ENCODE peak calls at places on chromosomes 16 and 17, in eight cellular contexts. W, I, T, D, F, Y, V and E are unnamed samples. For H3K36me3, the result is how much of the 10 kb centered on the place peaks cover.

GRCh38 chr17:4090898-4091297 is 51.9 kb downstream of the ZZEF1 start:
- DNase-seq in Y (no peak), W (peak), T (no peak), D (no peak), I (no peak), V (no peak), F (no peak), E (no peak)

GRCh38 chr17:65027305-65027704 is 29.2 kb downstream of the GNA13 start:
- DNase-seq in Y (no peak), T (peak), V (no peak), D (peak), F (peak), I (no peak), W (peak), E (peak)

GRCh38 chr17:72642720-72643119 is 449.8 kb downstream of the SLC39A11 start:
- DNase-seq in V (no peak), F (no peak), I (no peak), W (no peak), D (no peak), T (no peak), Y (no peak), E (no peak)

GRCh38 chr17:34647511-34647910 is 68.1 kb downstream of the TMEM132E start:
- DNase-seq in W (no peak), D (no peak), T (no peak), I (no peak), Y (no peak), V (no peak), F (no peak), E (no peak)

GRCh38 chr17:48612854-48613691 is 2.0 kb downstream of the HOXB8 start:
- DNase-seq in I (peak), D (no peak), V (no peak), F (peak), T (peak), Y (peak), W (peak), E (peak)

GRCh38 chr17:72995008-72995656 is 97.4 kb downstream of the SLC39A11 start:
- DNase-seq in W (no peak), V (no peak), F (no peak), T (no peak), D (no peak), I (no peak), Y (no peak), E (no peak)

GRCh38 chr16:26664086-26664485 is 402.6 kb upstream of the C16orf82 start:
- DNase-seq in V (no peak), T (no peak), F (no peak), Y (no peak), W (no peak), D (no peak), I (no peak), E (no peak)

GRCh38 chr17:8412089-8412488 is 14.5 kb upstream of the RNF222 start:
- DNase-seq in W (no peak), I (no peak), F (no peak), T (no peak), Y (no peak), V (no peak), D (no peak), E (no peak)

GRCh38 chr16:78122774-78123315 is 23.4 kb downstream of the WWOX start:
- DNase-seq in F (no peak), I (no peak), W (peak), D (peak), V (no peak), Y (no peak), T (no peak), E (peak)

GRCh38 chr17:56819431-56820145 is 14.1 kb downstream of the C17orf67 start:
- DNase-seq in T (peak), F (peak), W (peak), V (peak), D (peak), Y (no peak), I (no peak), E (peak)

GRCh38 chr16:57564571-57565270 is 22.3 kb downstream of the ADGRG5 start:
- DNase-seq in I (no peak), Y (no peak), T (no peak), V (no peak), F (no peak), W (peak), D (peak), E (no peak)

GRCh38 chr16:5412721-5413120 is 315.1 kb upstream of the EEF2KMT start:
- DNase-seq in I (peak), F (no peak), Y (no peak), V (no peak), W (no peak), T (no peak), D (no peak), E (peak)

GRCh38 chr16:27428035-27428785 is 26.2 kb downstream of the IL21R start:
- DNase-seq in I (no peak), F (no peak), W (no peak), D (no peak), V (no peak), Y (no peak), T (no peak), E (peak)

GRCh38 chr17:65530158-65530984 is 31.1 kb downstream of the AXIN2 start:
- DNase-seq in W (no peak), Y (no peak), T (no peak), I (no peak), D (no peak), F (no peak), V (no peak), E (peak)

GRCh38 chr17:38544839-38545209 is 60.9 kb downstream of the SRCIN1 start:
- DNase-seq in F (no peak), Y (no peak), W (no peak), I (no peak), V (no peak), T (no peak), D (no peak), E (peak)

GRCh38 chr17:82495844-82496528 is 23.5 kb upstream of the FOXK2 start:
- DNase-seq in I (no peak), F (no peak), T (no peak), D (peak), W (no peak), V (no peak), Y (peak), E (peak)

GRCh38 chr17:27810211-27810901 is 10.0 kb upstream of the NOS2 start:
- DNase-seq in Y (no peak), T (no peak), W (no peak), F (no peak), V (no peak), D (no peak), I (no peak), E (no peak)

GRCh38 chr17:9116861-9117568 is 95.7 kb downstream of the NTN1 start:
- DNase-seq in V (no peak), D (no peak), T (no peak), I (no peak), Y (no peak), F (no peak), W (no peak), E (peak)

GRCh38 chr16:85859818-85860125 is 39.2 kb upstream of the IRF8 start:
- DNase-seq in F (no peak), Y (no peak), T (no peak), W (no peak), D (no peak), V (no peak), I (no peak), E (peak)

GRCh38 chr17:15123593-15124590 is 141.2 kb downstream of the PMP22 start:
- DNase-seq in F (no peak), Y (no peak), T (no peak), D (peak), V (no peak), I (no peak), W (peak), E (no peak)

GRCh38 chr16:89090182-89090630 is 3.4 kb upstream of the ACSF3 start:
- DNase-seq in V (no peak), D (no peak), W (no peak), Y (peak), F (no peak), I (no peak), T (no peak), E (no peak)
- H3K4me3 ChIP-seq in V (no peak), D (no peak), W (no peak), Y (no peak), F (no peak), I (no peak), T (no peak), E (no peak)

GRCh38 chr16:10930755-10931093 is 11.5 kb downstream of the DEXI start:
- DNase-seq in T (no peak), W (no peak), F (no peak), Y (no peak), V (no peak), I (no peak), D (no peak), E (peak)
- H3K36me3 ChIP-seq in T (under half), W (under half), F (under half), Y (under half), V (half or more), I (under half), D (under half), E (under half)

GRCh38 chr17:7015587-7016020 is 3.2 kb downstream of the RNASEK start:
- DNase-seq in Y (no peak), D (no peak), F (peak), I (peak), V (no peak), T (peak), W (no peak), E (no peak)

GRCh38 chr17:7018331-7018964 is 4.4 kb upstream of the BCL6B start:
- DNase-seq in I (peak), F (no peak), V (peak), T (no peak), Y (peak), D (no peak), W (no peak), E (no peak)

GRCh38 chr17:7017827-7018200 is 5.0 kb upstream of the BCL6B start:
- DNase-seq in D (no peak), Y (peak), T (no peak), V (no peak), I (peak), F (no peak), W (no peak), E (no peak)

GRCh38 chr17:7016406-7016805 is 4.0 kb downstream of the RNASEK start:
- DNase-seq in F (no peak), D (no peak), Y (no peak), W (no peak), I (peak), V (no peak), T (no peak), E (no peak)

GRCh38 chr17:7016886-7017826 is 4.7 kb downstream of the RNASEK start:
- DNase-seq in F (no peak), Y (no peak), D (no peak), T (no peak), I (peak), V (no peak), W (no peak), E (no peak)
- H3K4me3 ChIP-seq in F (no peak), Y (no peak), D (no peak), T (no peak), I (no peak), V (peak), W (no peak), E (no peak)

DNA sequence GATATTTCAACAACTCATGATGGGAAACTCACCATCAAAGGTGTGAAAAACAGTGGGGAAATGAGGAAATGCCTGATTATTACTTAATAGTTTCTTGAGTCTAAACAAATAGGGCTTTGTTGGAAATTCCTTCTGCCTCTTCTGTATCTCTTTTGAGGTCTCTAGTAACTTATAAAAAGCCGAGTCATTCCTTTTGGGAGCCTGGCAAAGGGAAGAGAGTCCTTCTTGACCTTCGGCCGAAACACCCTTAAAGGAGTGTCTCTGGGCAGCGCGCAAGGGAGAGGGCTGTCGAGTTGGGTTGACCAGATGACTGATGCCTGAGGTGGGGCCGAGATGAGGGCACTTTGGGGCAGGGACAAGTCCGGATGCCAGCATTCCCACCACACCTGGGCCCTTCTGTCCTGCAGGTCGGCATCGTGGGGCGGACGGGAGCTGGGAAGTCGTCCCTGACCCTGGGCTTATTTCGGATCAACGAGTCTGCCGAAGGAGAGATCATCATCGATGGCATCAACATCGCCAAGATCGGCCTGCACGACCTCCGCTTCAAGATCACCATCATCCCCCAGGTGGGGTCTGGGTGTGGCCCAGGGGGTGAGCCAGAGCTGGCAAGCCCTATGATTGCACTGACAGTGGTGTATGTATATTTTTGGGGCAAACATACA is 89.2 kb downstream of the ABCC6 start:
- DNase-seq in W (no peak), F (no peak), I (peak), Y (no peak), D (no peak), T (no peak), V (no peak), E (no peak)
- H3K36me3 ChIP-seq in W (half or more), F (half or more), I (under half), Y (under half), D (under half), T (half or more), V (half or more), E (under half)

GRCh38 chr17:76700290-76700626 is 10.5 kb downstream of the MXRA7 start:
- DNase-seq in Y (no peak), V (no peak), F (no peak), I (no peak), T (no peak), D (peak), W (no peak), E (peak)

GRCh38 chr17:76700627-76701470 is 9.9 kb downstream of the MXRA7 start:
- DNase-seq in V (peak), W (peak), Y (peak), F (peak), D (peak), I (peak), T (no peak), E (peak)

GRCh38 chr17:76695059-76695892 is 15.5 kb downstream of the MXRA7 start:
- DNase-seq in F (no peak), Y (peak), W (no peak), T (no peak), D (no peak), V (no peak), I (peak), E (no peak)

GRCh38 chr17:76697702-76698465 is 12.9 kb downstream of the MXRA7 start:
- DNase-seq in I (peak), W (peak), F (no peak), V (no peak), Y (peak), D (no peak), T (no peak), E (peak)

GRCh38 chr17:76696763-76697701 is 13.7 kb downstream of the MXRA7 start:
- DNase-seq in W (no peak), Y (peak), T (no peak), F (no peak), I (peak), D (no peak), V (no peak), E (no peak)
- H3K4me3 ChIP-seq in W (no peak), Y (no peak), T (no peak), F (no peak), I (no peak), D (no peak), V (no peak), E (no peak)

GRCh38 chr17:78963378-78963777 is 16.3 kb downstream of the LGALS3BP start:
- DNase-seq in V (no peak), Y (no peak), I (no peak), F (no peak), W (no peak), D (no peak), T (no peak), E (no peak)
- H3K36me3 ChIP-seq in V (under half), Y (under half), I (under half), F (under half), W (under half), D (under half), T (under half), E (under half)

GRCh38 chr16:49890876-49891275 is 35.0 kb upstream of the ZNF423 start:
- DNase-seq in Y (peak), F (no peak), V (no peak), T (no peak), I (no peak), D (no peak), W (no peak), E (peak)
- H3K4me3 ChIP-seq in Y (no peak), F (no peak), V (no peak), T (no peak), I (no peak), D (no peak), W (no peak), E (no peak)

GRCh38 chr16:2766430-2767139 is 10.5 kb downstream of the ELOB start:
- DNase-seq in W (no peak), V (no peak), Y (peak), D (no peak), F (no peak), T (no peak), I (peak), E (no peak)
- H3K36me3 ChIP-seq in W (half or more), V (half or more), Y (half or more), D (half or more), F (half or more), T (half or more), I (half or more), E (half or more)